ENCODE peak calls at places on chromosomes 13 and 19, in five cellular contexts. Q, X, I, J and Y are unnamed samples.

GRCh38 chr13:106104281-106104901 is 431.1 kb downstream of the EFNB2 start:
- DNase-seq in Q (no peak), X (no peak), I (no peak), J (no peak), Y (no peak)

GRCh38 chr13:103371271-103371670 is 305.1 kb upstream of the SLC10A2 start:
- DNase-seq in Q (no peak), X (no peak), I (no peak), J (no peak), Y (no peak)

GRCh38 chr13:46267166-46267565 is 55.4 kb downstream of the LRRC63 start:
- DNase-seq in Q (no peak), X (no peak), I (no peak), J (no peak), Y (no peak)

GRCh38 chr13:26377038-26377437 is 123.1 kb downstream of the CDK8 start:
- DNase-seq in Q (peak), X (peak), I (peak), J (peak), Y (no peak)

GRCh38 chr13:109500146-109500773 is 286.1 kb downstream of the IRS2 start:
- DNase-seq in Q (peak), X (peak), I (no peak), J (peak), Y (no peak)

GRCh38 chr19:53960187-53960586 is 2.5 kb upstream of the CACNG8 start:
- DNase-seq in Q (no peak), X (no peak), I (no peak), J (no peak), Y (no peak)

GRCh38 chr13:49622174-49622946 is 5.9 kb upstream of the ARL11 start:
- DNase-seq in Q (peak), X (no peak), I (no peak), J (no peak), Y (no peak)

GRCh38 chr13:99985243-99985874 is 3.8 kb downstream of the ZIC2 start:
- DNase-seq in Q (no peak), X (peak), I (no peak), J (peak), Y (no peak)

GRCh38 chr19:17234911-17235617 is 9.0 kb downstream of the OCEL1 start:
- DNase-seq in Q (peak), X (no peak), I (peak), J (peak), Y (peak)

GRCh38 chr13:59247166-59247565 is 916.6 kb downstream of the DIAPH3 start:
- DNase-seq in Q (peak), X (no peak), I (no peak), J (peak), Y (no peak)

GRCh38 chr13:112674412-112675383 is 15.1 kb upstream of the ATP11A start:
- DNase-seq in Q (no peak), X (no peak), I (peak), J (no peak), Y (no peak)

GRCh38 chr19:14971474-14971873 is 8.2 kb downstream of the SLC1A6 start:
- DNase-seq in Q (no peak), X (no peak), I (no peak), J (no peak), Y (no peak)

GRCh38 chr13:44726777-44727176 is 150.6 kb upstream of the TSC22D1 start:
- DNase-seq in Q (no peak), X (no peak), I (no peak), J (no peak), Y (no peak)

GRCh38 chr19:32719611-32720059 is at the start of gene TDRD12:
- DNase-seq in Q (peak), X (no peak), I (no peak), J (peak), Y (no peak)

GRCh38 chr13:80235131-80235530 is 105.8 kb downstream of the SPRY2 start:
- DNase-seq in Q (no peak), X (no peak), I (peak), J (no peak), Y (no peak)

GRCh38 chr13:59000770-59001169 is 1163.0 kb downstream of the DIAPH3 start:
- DNase-seq in Q (no peak), X (no peak), I (no peak), J (no peak), Y (no peak)

GRCh38 chr19:7265963-7266362 is 28.3 kb downstream of the INSR start:
- DNase-seq in Q (peak), X (no peak), I (no peak), J (no peak), Y (no peak)

GRCh38 chr19:17718467-17718987 is 753 bp upstream of the MAP1S start:
- DNase-seq in Q (no peak), X (no peak), I (peak), J (no peak), Y (no peak)

GRCh38 chr13:113671066-113672001 is 4.3 kb downstream of the GRK1 start:
- DNase-seq in Q (no peak), X (peak), I (no peak), J (peak), Y (no peak)

GRCh38 chr13:59276436-59276835 is 887.3 kb downstream of the DIAPH3 start:
- DNase-seq in Q (no peak), X (no peak), I (no peak), J (no peak), Y (no peak)

GRCh38 chr19:10193666-10194499 is 870 bp downstream of the DNMT1 start:
- DNase-seq in Q (no peak), X (peak), I (peak), J (peak), Y (no peak)

GRCh38 chr13:80677227-80677626 is 336.3 kb upstream of the SPRY2 start:
- DNase-seq in Q (no peak), X (no peak), I (no peak), J (no peak), Y (no peak)

GRCh38 chr19:54415208-54415900 is at the start of gene TTYH1:
- DNase-seq in Q (no peak), X (peak), I (no peak), J (peak), Y (peak)

GRCh38 chr13:83819156-83819555 is 63.1 kb downstream of the SLITRK1 start:
- DNase-seq in Q (no peak), X (no peak), I (no peak), J (no peak), Y (no peak)

GRCh38 chr19:2503521-2504109 is 27.7 kb downstream of the GADD45B start:
- DNase-seq in Q (no peak), X (no peak), I (no peak), J (no peak), Y (peak)

GRCh38 chr19:49629659-49630058 is 10.3 kb downstream of the RRAS start:
- DNase-seq in Q (no peak), X (no peak), I (no peak), J (no peak), Y (no peak)

GRCh38 chr19:50204811-50205675 is 1.6 kb downstream of the MYH14 start:
- DNase-seq in Q (peak), X (peak), I (no peak), J (peak), Y (peak)

GRCh38 chr19:42635233-42635539 is 40.5 kb upstream of the CEACAM8 start:
- DNase-seq in Q (no peak), X (no peak), I (no peak), J (no peak), Y (no peak)
- TF ChIP-seq CTCF in Q (no peak), X (peak), I (no peak), J (peak), Y (no peak)

DNA sequence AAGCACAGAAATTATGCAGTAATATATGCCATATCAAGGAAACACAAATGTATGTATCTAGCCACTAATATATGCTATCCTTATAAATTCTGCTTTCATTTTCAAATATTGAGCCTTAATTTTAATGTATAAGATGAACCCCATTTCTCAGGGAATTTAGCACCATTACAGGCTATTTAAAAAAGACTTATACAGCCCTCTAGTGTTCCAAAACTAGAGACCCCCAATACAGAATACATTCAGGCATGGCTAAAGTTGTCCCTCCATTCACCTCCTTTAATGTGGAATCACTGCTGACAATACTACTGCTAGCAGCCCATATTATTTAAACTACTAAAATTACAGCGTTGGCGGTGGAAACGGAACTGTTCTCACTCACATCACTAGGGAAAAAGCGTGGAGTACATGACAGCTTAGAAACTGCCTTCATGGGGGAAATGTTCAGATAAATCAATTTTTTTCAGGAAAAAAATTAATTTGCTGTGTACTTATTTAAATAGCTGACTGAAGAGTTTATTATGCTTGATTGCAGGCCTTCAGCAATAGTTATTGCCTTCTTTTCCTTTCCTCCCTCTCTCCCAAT is 541.0 kb downstream of the PCDH9 start:
- DNase-seq in Q (no peak), X (no peak), I (no peak), J (no peak), Y (no peak)
- TF ChIP-seq CTCF in Q (peak), X (peak), I (no peak), J (no peak), Y (peak)

DNA sequence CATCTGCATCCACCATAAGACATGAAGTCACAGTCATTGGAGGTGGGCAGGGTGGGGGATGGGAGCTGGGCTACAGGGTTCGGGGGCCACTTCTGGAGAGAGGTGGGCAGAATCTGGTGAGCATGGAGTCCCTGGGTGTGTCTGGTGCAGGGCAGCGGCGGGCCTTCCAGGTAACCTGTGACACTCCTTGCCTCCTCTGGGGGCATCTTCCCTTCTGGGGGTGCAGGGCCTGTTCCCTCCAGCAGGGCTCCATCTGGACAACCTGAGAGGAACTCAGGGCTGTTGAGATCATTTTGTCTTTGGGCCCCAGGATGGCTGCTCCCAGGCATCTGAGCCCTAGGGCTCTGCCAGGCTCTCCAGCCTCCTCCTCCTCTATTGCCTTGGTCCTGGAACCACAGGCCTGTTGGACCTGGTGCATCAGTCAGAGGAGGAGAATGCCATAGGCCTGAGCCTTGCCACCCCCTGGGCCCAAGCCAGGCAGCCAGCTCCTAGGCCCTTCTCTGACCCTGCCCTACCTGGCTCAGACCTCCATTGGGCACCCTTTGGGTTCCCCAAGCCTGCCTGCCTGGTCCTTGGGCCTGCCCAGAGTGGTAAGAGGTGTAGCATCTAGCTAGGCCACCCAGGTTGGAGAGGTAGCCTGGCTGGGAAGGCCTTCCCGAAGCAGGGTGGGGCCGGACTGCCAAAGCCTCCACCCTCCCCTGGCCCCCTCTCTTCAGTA is 13.4 kb downstream of the LYL1 start:
- DNase-seq in Q (no peak), X (no peak), I (peak), J (peak), Y (peak)
- TF ChIP-seq CTCF in Q (no peak), X (peak), I (peak), J (peak), Y (peak)

GRCh38 chr19:47853003-47853402 is 6.0 kb upstream of the TPRX2 start:
- DNase-seq in Q (no peak), X (no peak), I (no peak), J (no peak), Y (no peak)

GRCh38 chr19:47854459-47854858 is 4.6 kb upstream of the TPRX2 start:
- DNase-seq in Q (no peak), X (no peak), I (no peak), J (no peak), Y (no peak)

GRCh38 chr19:47848425-47848824 is 10.6 kb upstream of the TPRX2 start:
- DNase-seq in Q (no peak), X (no peak), I (no peak), J (no peak), Y (no peak)

GRCh38 chr19:47848871-47849473 is 10.1 kb upstream of the TPRX2 start:
- DNase-seq in Q (peak), X (peak), I (peak), J (peak), Y (no peak)
- TF ChIP-seq CTCF in Q (peak), X (peak), I (peak), J (peak), Y (peak)

GRCh38 chr13:95005300-95005699 is 293.0 kb upstream of the SOX21 start:
- DNase-seq in Q (no peak), X (no peak), I (no peak), J (no peak), Y (no peak)

GRCh38 chr13:94999871-95000270 is 287.5 kb upstream of the SOX21 start:
- DNase-seq in Q (no peak), X (no peak), I (no peak), J (no peak), Y (no peak)

GRCh38 chr13:95007322-95007721 is 293.9 kb downstream of the ABCC4 start:
- DNase-seq in Q (no peak), X (no peak), I (no peak), J (no peak), Y (no peak)

GRCh38 chr13:95002126-95002525 is 289.8 kb upstream of the SOX21 start:
- DNase-seq in Q (no peak), X (no peak), I (no peak), J (no peak), Y (no peak)

DNA sequence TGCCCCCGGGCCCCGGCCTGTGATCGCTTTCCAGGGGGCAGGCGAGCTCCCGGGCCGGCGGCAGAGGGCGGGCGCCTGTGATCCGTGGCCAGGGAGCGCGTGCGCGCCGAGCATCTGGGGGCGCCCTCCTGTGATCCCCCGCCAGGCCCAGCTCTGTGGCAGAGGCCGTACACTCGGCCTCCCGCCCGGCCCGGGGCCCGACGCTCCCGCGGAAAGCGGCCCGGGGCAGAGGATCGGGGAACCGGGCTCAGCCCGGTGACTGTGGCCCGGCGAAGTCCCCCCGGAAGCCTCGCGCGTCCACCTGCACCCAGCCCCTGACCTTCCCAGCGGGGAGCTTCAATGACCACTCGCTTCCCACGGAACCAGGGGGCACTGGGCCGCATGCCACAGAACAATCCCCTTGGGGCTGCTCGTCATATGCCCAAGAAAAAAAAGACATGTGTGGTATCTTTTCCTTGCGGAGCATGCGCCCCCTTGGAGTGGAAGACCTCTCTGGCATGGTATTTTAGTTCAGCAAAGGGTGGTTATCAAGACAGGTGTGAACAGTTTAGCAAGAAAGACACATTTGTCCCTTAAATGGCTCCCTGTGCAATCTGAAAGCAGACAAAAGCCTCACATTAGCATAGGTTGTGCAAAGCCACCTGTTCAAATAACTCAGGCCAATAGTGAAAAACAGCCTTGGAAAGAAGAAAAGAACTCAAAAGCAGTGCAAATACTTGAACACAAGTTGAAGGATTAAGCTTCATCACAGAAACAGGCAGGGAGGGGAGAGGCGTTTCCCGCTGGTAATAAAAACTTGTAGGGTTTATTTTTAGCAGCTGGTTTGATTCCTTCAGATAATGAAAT is 290.8 kb upstream of the SOX21 start:
- DNase-seq in Q (no peak), X (peak), I (no peak), J (peak), Y (peak)
- TF ChIP-seq CTCF in Q (no peak), X (no peak), I (no peak), J (no peak), Y (no peak)